ENCODE peak calls at places on chromosomes 11 and 22, in ten cellular contexts. V, P, O, S, B, F, J, T, Z and M are unnamed samples. For H3K9me3 and H3K4me1, the result is how much of the 10 kb centered on the place peaks cover.

GRCh38 chr22:18970180-18970947 is 34.3 kb upstream of the PRODH start:
- DNase-seq in F (no peak), B (no peak), J (peak), Z (no peak), T (peak), O (no peak), P (peak), V (peak), S (no peak), M (peak)

GRCh38 chr11:126592496-126593410 is 237.3 kb downstream of the ST3GAL4 start:
- DNase-seq in B (no peak), V (no peak), F (no peak), S (no peak), O (no peak), P (peak), J (no peak), T (no peak), Z (no peak), M (no peak)

GRCh38 chr11:33842236-33842915 is 49.5 kb downstream of the LMO2 start:
- DNase-seq in J (no peak), O (no peak), Z (no peak), V (no peak), P (no peak), T (no peak), B (no peak), F (no peak), S (no peak), M (no peak)

GRCh38 chr11:66313321-66314185 is 3.3 kb downstream of the CD248 start:
- DNase-seq in T (no peak), V (peak), Z (no peak), J (no peak), P (peak), B (no peak), O (no peak), S (no peak), F (no peak), M (peak)

GRCh38 chr11:59550842-59551650 is 39.7 kb downstream of the OR4D9 start:
- DNase-seq in Z (peak), O (peak), B (peak), P (peak), F (peak), V (peak), S (peak), T (peak), J (peak), M (peak)

GRCh38 chr22:32533265-32534068 is 58.9 kb downstream of the FBXO7 start:
- DNase-seq in S (no peak), J (no peak), B (no peak), T (no peak), P (no peak), F (no peak), Z (no peak), V (no peak), O (no peak), M (peak)

GRCh38 chr11:86418929-86419328 is 44.2 kb downstream of the CCDC81 start:
- DNase-seq in J (no peak), S (no peak), P (peak), O (no peak), Z (no peak), V (no peak), B (peak), T (no peak), F (no peak), M (peak)

GRCh38 chr11:132234878-132235277 is 864.5 kb downstream of the NTM start:
- DNase-seq in O (no peak), J (no peak), T (no peak), P (no peak), B (peak), F (no peak), Z (no peak), S (no peak), V (no peak), M (peak)

GRCh38 chr11:129224538-129224937 is 32.4 kb upstream of the ARHGAP32 start:
- DNase-seq in Z (peak), V (no peak), F (no peak), S (no peak), B (peak), T (no peak), O (no peak), J (no peak), P (no peak), M (no peak)

GRCh38 chr11:123478352-123478986 is 48.4 kb downstream of the GRAMD1B start:
- DNase-seq in T (peak), O (no peak), S (peak), F (peak), J (peak), P (peak), B (peak), V (peak), Z (peak), M (peak)

GRCh38 chr11:69368119-69368880 is 74.3 kb downstream of the MYEOV start:
- DNase-seq in O (no peak), P (no peak), F (no peak), B (peak), S (no peak), T (no peak), V (no peak), J (no peak), Z (no peak), M (no peak)

GRCh38 chr22:43060213-43060612 is 29.0 kb downstream of the TTLL1 start:
- DNase-seq in Z (no peak), S (no peak), O (no peak), B (peak), J (no peak), V (peak), T (peak), P (peak), F (no peak), M (peak)

GRCh38 chr11:113675565-113675964 is 30.5 kb downstream of the TMPRSS5 start:
- DNase-seq in J (no peak), B (no peak), V (no peak), T (no peak), P (no peak), O (no peak), F (no peak), S (no peak), Z (no peak), M (no peak)

GRCh38 chr11:82718307-82718706 is 15.4 kb downstream of the FAM181B start:
- DNase-seq in O (no peak), V (peak), P (peak), J (peak), F (no peak), T (no peak), S (peak), B (peak), Z (no peak), M (peak)

GRCh38 chr11:45654242-45654641 is 11.2 kb downstream of the CHST1 start:
- DNase-seq in S (no peak), T (no peak), F (no peak), V (no peak), O (no peak), P (no peak), B (no peak), Z (no peak), J (no peak), M (no peak)

GRCh38 chr11:67482736-67483497 is at the start of gene AIP:
- DNase-seq in B (peak), S (peak), P (peak), O (peak), T (peak), Z (peak), V (peak), F (peak), J (peak), M (peak)

GRCh38 chr11:67482275-67482735 is 521 bp upstream of the AIP start:
- DNase-seq in O (peak), S (no peak), P (no peak), J (no peak), F (no peak), Z (no peak), T (no peak), B (no peak), V (no peak), M (no peak)

GRCh38 chr11:67483498-67483798 is 622 bp downstream of the AIP start:
- DNase-seq in B (no peak), P (no peak), O (no peak), F (no peak), S (no peak), T (no peak), J (no peak), V (no peak), Z (no peak), M (no peak)

GRCh38 chr11:67484847-67485311 is 2.1 kb downstream of the AIP start:
- DNase-seq in P (no peak), Z (no peak), S (no peak), V (no peak), B (no peak), O (peak), F (peak), T (no peak), J (no peak), M (no peak)

GRCh38 chr11:67483901-67484665 is 1.3 kb downstream of the AIP start:
- DNase-seq in J (no peak), T (no peak), Z (no peak), B (no peak), O (peak), V (no peak), P (no peak), F (no peak), S (no peak), M (no peak)
- H3K4me3 ChIP-seq in J (no peak), T (peak), Z (peak), B (peak), O (no peak), V (no peak), P (peak), F (peak), S (peak), M (peak)

GRCh38 chr11:92035488-92035887 is 189.1 kb upstream of the FAT3 start:
- DNase-seq in J (no peak), S (no peak), F (no peak), T (no peak), V (no peak), O (no peak), B (peak), P (no peak), Z (no peak), M (no peak)
- H3K9me3 ChIP-seq in J (under half), S (under half), F (under half), T (under half), V (under half), O (under half), B (under half), P (under half), Z (under half), M (under half)

DNA sequence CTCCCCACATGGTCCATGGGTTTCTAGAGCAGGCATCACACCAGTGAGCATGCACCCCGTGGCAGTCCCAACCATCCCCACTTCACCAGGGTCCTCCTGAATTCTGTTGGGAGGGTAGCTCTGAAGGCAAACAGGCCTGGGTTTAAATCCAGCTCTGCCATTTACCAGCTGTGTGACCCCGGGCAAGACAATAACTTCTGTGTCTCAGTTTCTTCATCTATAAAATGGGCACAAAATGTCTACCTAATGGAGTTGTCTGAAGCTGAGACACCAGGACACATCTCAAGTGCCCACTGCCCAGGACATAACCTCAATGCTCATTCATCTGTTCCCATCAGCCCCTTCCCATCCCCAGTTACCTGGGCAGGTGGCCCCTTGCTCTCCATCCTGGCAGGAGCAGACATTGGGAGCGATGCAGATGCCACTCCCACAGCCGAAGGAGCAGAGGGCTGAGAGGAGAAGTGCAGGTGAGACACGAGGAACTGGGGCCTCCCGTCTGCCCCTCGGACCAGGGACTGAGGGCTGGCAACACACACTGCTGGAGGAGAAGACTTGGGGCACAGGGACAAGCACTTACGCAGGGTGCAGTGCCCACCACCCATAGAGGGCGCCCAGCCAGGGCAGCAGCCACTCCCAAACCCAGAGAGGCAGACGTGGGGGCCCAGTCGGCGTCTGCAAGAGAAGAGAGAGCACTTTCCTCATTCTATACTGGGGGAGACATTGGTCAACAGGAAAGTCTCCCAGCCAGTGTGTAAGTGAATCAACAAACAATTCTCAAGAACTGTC is 4.0 kb downstream of the VWCE start:
- DNase-seq in O (no peak), V (no peak), J (no peak), P (no peak), F (no peak), B (no peak), S (no peak), T (no peak), Z (no peak), M (no peak)
- H3K4me1 ChIP-seq in O (under half), V (under half), J (under half), P (under half), F (under half), B (under half), S (under half), T (under half), Z (under half), M (under half)

GRCh38 chr22:45284705-45285305 is at the start of gene UPK3A:
- DNase-seq in Z (peak), O (peak), V (peak), F (peak), P (peak), S (peak), T (no peak), B (peak), J (peak), M (peak)

GRCh38 chr22:45280995-45281394 is 3.8 kb upstream of the UPK3A start:
- DNase-seq in J (no peak), T (no peak), B (no peak), F (no peak), S (no peak), V (no peak), O (no peak), Z (no peak), P (no peak), M (no peak)

GRCh38 chr22:45276507-45276906 is 8.2 kb upstream of the UPK3A start:
- DNase-seq in F (no peak), O (no peak), J (no peak), P (no peak), T (no peak), B (no peak), Z (no peak), S (no peak), V (no peak), M (no peak)

GRCh38 chr22:45278125-45278524 is 6.6 kb upstream of the UPK3A start:
- DNase-seq in T (no peak), P (no peak), F (no peak), B (no peak), Z (no peak), O (no peak), J (no peak), S (no peak), V (no peak), M (no peak)

GRCh38 chr22:45280583-45280972 is 4.2 kb upstream of the UPK3A start:
- DNase-seq in B (peak), F (no peak), V (no peak), J (no peak), P (no peak), Z (no peak), S (no peak), O (no peak), T (no peak), M (no peak)
- H3K4me3 ChIP-seq in B (peak), F (no peak), V (no peak), J (no peak), P (no peak), Z (no peak), S (no peak), O (no peak), T (no peak), M (no peak)